ENCODE peak calls at places on chromosomes 11 and 22, in nine cellular contexts. X is SJSA1; D is upper lobe of right lung; T is hepatic stellate cell; O is activated effector memory CD4-positive, alpha-beta T cell treated with anti-CD3 and anti-CD28 coated beads, Interleukin-2, amount 50 U/mL, for 16 hours; Z is RWPE1; I is HTR-8/SVneo; M is DMS79 treated with DMSO at 0.1 percent for 48 hours; P is left colon. B is an unnamed sample.

GRCh38 chr11:12599408-12600143 is 74.6 kb upstream of the TEAD1 start:
- DNase-seq in X (no peak), D (peak), T (peak), O (peak), Z (peak), I (peak), M (peak), P (peak), B (no peak)

GRCh38 chr11:45920531-45921477 is 1.7 kb upstream of the LARGE2 start:
- DNase-seq in X (no peak), D (peak), T (no peak), O (peak), Z (no peak), I (no peak), M (no peak), P (no peak), B (no peak)

GRCh38 chr11:113992459-113993105 is 17.7 kb downstream of the HTR3A start:
- DNase-seq in X (no peak), D (no peak), T (no peak), O (no peak), Z (no peak), I (no peak), M (no peak), P (no peak), B (no peak)

GRCh38 chr22:36734171-36735058 is 30.9 kb upstream of the CACNG2 start:
- DNase-seq in X (no peak), D (peak), T (peak), O (no peak), Z (no peak), I (no peak), M (no peak), P (no peak), B (no peak)

GRCh38 chr11:66639066-66639813 is 737 bp downstream of the RBM4 start:
- DNase-seq in X (no peak), D (no peak), T (peak), O (peak), Z (no peak), I (peak), M (peak), P (no peak), B (no peak)

GRCh38 chr11:88352139-88352538 is 14.6 kb upstream of the CTSC start:
- DNase-seq in X (no peak), D (no peak), T (no peak), O (no peak), Z (no peak), I (no peak), M (no peak), P (no peak), B (no peak)

GRCh38 chr22:41380993-41381328 is 781 bp upstream of the TEF start:
- DNase-seq in X (peak), D (no peak), T (peak), O (no peak), Z (peak), I (peak), M (no peak), P (no peak), B (no peak)

GRCh38 chr11:11349870-11350325 is 3.2 kb downstream of the CSNK2A3 start:
- DNase-seq in X (peak), D (no peak), T (peak), O (no peak), Z (peak), I (no peak), M (no peak), P (peak), B (no peak)

GRCh38 chr22:36104435-36104834 is 56.1 kb downstream of the APOL3 start:
- DNase-seq in X (no peak), D (no peak), T (no peak), O (no peak), Z (no peak), I (no peak), M (no peak), P (no peak), B (no peak)

GRCh38 chr11:65479184-65480145 is 19.4 kb upstream of the MALAT1 start:
- DNase-seq in X (peak), D (peak), T (peak), O (no peak), Z (no peak), I (no peak), M (peak), P (peak), B (no peak)